ENCODE peak calls at places on chromosomes 11 and 22, in five cellular contexts. V is IMR-90, P is heart right ventricle, S is A549, E is PC-3. H is an unnamed sample. For H3K4me1, the result is how much of the 10 kb centered on the place peaks cover.

GRCh38 chr11:131824766-131825165 is 454.4 kb downstream of the NTM start:
- DNase-seq in S (no peak), E (no peak), V (peak), P (no peak), H (no peak)

GRCh38 chr11:128904872-128905344 is 13.8 kb downstream of the KCNJ5 start:
- DNase-seq in E (peak), S (peak), V (no peak), P (peak), H (peak)

GRCh38 chr11:123231777-123232176 is 36.7 kb upstream of the CLMP start:
- DNase-seq in S (no peak), P (no peak), V (no peak), E (no peak), H (no peak)

GRCh38 chr22:44680058-44680457 is 21.9 kb upstream of the PRR5 start:
- DNase-seq in S (no peak), V (no peak), E (no peak), P (no peak), H (no peak)

GRCh38 chr11:68667511-68668253 is 16.7 kb upstream of the GAL start:
- DNase-seq in V (no peak), P (no peak), E (no peak), S (no peak), H (no peak)

GRCh38 chr22:37017356-37017755 is 1.9 kb downstream of the TST start:
- DNase-seq in S (no peak), E (no peak), P (peak), V (no peak), H (no peak)

GRCh38 chr11:66543263-66544107 is 2.4 kb downstream of the ZDHHC24 start:
- DNase-seq in P (peak), V (peak), E (no peak), S (no peak), H (peak)

GRCh38 chr11:68839953-68840641 is 1.6 kb downstream of the CPT1A start:
- DNase-seq in S (no peak), V (peak), E (peak), P (no peak), H (peak)

GRCh38 chr11:33706546-33706945 is 5.9 kb upstream of the C11orf91 start:
- DNase-seq in V (no peak), E (no peak), P (no peak), S (no peak), H (no peak)

GRCh38 chr11:125433454-125434121 is 62.5 kb downstream of the FEZ1 start:
- DNase-seq in V (peak), P (peak), S (peak), E (peak), H (peak)

GRCh38 chr11:111606986-111607385 is 4.7 kb downstream of the SIK2 start:
- DNase-seq in P (no peak), E (no peak), S (no peak), V (peak), H (no peak)

GRCh38 chr11:111603633-111604130 is 1.4 kb downstream of the SIK2 start:
- DNase-seq in V (no peak), E (peak), S (no peak), P (no peak), H (no peak)

GRCh38 chr11:111604392-111605009 is 2.3 kb downstream of the SIK2 start:
- DNase-seq in P (no peak), S (peak), V (peak), E (peak), H (peak)

GRCh38 chr11:111607751-111608150 is 5.5 kb downstream of the SIK2 start:
- DNase-seq in V (no peak), S (no peak), E (no peak), P (no peak), H (no peak)

GRCh38 chr11:111605681-111606080 is 3.4 kb downstream of the SIK2 start:
- DNase-seq in E (no peak), P (no peak), S (no peak), V (no peak), H (peak)
- H3K4me1 ChIP-seq in E (under half), P (half or more), S (under half), V (under half), H (under half)

GRCh38 chr22:24460418-24461089 is 33.2 kb downstream of the ADORA2A start:
- DNase-seq in E (no peak), V (peak), P (no peak), S (no peak), H (no peak)
- H3K4me3 ChIP-seq in E (no peak), V (no peak), P (no peak), S (no peak), H (no peak)

GRCh38 chr11:1513326-1514296 is 27.0 kb upstream of the MOB2 start:
- DNase-seq in P (peak), V (no peak), S (no peak), E (no peak), H (no peak)

GRCh38 chr11:1514349-1515061 is 27.9 kb upstream of the MOB2 start:
- DNase-seq in V (no peak), E (no peak), S (no peak), P (no peak), H (no peak)

GRCh38 chr11:1510928-1511327 is 24.3 kb upstream of the MOB2 start:
- DNase-seq in S (no peak), V (no peak), E (no peak), P (peak), H (no peak)

GRCh38 chr11:1509626-1510255 is 23.2 kb upstream of the MOB2 start:
- DNase-seq in P (no peak), S (no peak), E (no peak), V (no peak), H (no peak)

DNA sequence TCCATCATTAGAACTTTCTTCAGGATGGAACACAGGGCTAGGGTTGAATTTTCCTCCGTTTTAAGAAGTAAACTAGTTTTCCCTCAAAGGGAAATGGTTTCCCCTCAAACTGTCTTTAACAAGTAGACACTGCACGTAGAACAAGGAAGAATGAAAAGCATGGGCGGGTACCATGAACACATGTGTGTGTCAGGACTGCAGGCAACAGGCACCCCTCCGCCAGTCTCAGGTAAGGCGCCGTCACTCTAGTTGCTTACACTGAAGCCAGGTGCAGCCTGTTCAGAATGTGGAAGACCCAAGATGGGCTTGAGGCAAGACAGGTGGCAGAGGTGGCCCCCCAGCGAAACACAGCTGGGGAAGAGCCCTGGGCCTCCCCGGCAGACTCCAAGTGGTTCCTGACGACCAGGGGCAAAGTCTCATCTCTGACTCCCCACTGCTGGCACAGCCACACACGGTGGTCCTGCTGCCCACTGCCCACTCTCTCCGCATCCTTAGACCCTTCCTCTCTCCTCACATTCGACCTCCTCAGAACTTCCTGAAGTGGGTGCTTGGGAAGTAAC is 25.4 kb upstream of the MOB2 start:
- DNase-seq in V (no peak), P (peak), E (no peak), S (no peak), H (no peak)
- H3K4me1 ChIP-seq in V (under half), P (half or more), E (under half), S (under half), H (under half)

GRCh38 chr11:76787271-76787670 is 4.1 kb downstream of the TSKU start:
- DNase-seq in S (no peak), E (no peak), V (no peak), P (no peak), H (no peak)

GRCh38 chr11:76786053-76787014 is 3.2 kb downstream of the TSKU start:
- DNase-seq in V (no peak), E (no peak), S (no peak), P (no peak), H (no peak)

GRCh38 chr11:76783901-76784813 is 1.0 kb downstream of the TSKU start:
- DNase-seq in V (peak), P (peak), E (peak), S (peak), H (peak)

GRCh38 chr11:76783294-76783900 is at the start of gene TSKU:
- DNase-seq in V (no peak), S (peak), E (peak), P (no peak), H (no peak)

DNA sequence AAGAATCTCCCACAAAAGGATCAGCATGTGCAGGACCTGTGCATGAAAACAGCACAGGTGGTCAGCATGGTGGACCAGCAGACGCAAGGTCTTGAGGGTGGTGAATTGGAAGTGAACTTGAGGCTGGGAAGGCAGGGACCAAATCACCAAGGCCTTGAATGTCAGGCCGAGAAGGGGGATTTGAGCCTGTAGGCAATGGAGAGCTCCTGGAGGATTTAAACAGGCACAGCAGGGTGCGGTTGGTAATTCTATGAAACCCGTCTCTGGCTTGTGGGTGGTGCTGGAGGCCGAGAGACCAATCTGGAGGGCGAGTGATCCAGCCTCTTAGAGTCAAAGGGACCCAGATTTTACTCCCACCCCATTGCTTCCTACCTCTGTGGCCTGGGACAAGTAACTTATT is 2.4 kb downstream of the TSKU start:
- DNase-seq in S (peak), E (no peak), P (no peak), V (no peak), H (peak)
- H3K4me3 ChIP-seq in S (peak), E (peak), P (no peak), V (no peak), H (no peak)